ENCODE peak calls at places on chromosomes 2 and 18, in eight cellular contexts. One of them, this sample, is unnamed. For H3K4me1 and H3K27me3, the result is how much of the 10 kb centered on the place peaks cover.

GRCh38 chr2:217387776-217388381 is 528.0 kb upstream of the TNP1 start:
- DNase-seq in CD4-positive, CD25-positive, alpha-beta regulatory T cell: no peak
- DNase-seq in hepatocyte: no peak
- DNase-seq in PC-3: peak
- DNase-seq in right cardiac atrium: no peak
- DNase-seq in upper lobe of right lung: no peak
- DNase-seq in mesenchymal stem cell: no peak
- DNase-seq in ascending aorta: no peak
- DNase-seq in this sample: no peak

GRCh38 chr2:104109356-104109755 is 744.6 kb upstream of the POU3F3 start:
- DNase-seq in hepatocyte: no peak
- DNase-seq in right cardiac atrium: no peak
- DNase-seq in PC-3: no peak
- DNase-seq in mesenchymal stem cell: no peak
- DNase-seq in CD4-positive, CD25-positive, alpha-beta regulatory T cell: no peak
- DNase-seq in upper lobe of right lung: no peak
- DNase-seq in ascending aorta: no peak
- DNase-seq in this sample: no peak

GRCh38 chr2:217834057-217834620 is 168.7 kb downstream of the TNS1 start:
- DNase-seq in PC-3: no peak
- DNase-seq in CD4-positive, CD25-positive, alpha-beta regulatory T cell: no peak
- DNase-seq in ascending aorta: no peak
- DNase-seq in right cardiac atrium: peak
- DNase-seq in upper lobe of right lung: no peak
- DNase-seq in mesenchymal stem cell: no peak
- DNase-seq in hepatocyte: no peak
- DNase-seq in this sample: no peak

GRCh38 chr2:215579809-215580208 is 143.9 kb upstream of the FN1 start:
- DNase-seq in ascending aorta: no peak
- DNase-seq in PC-3: peak
- DNase-seq in CD4-positive, CD25-positive, alpha-beta regulatory T cell: no peak
- DNase-seq in right cardiac atrium: peak
- DNase-seq in upper lobe of right lung: no peak
- DNase-seq in hepatocyte: peak
- DNase-seq in mesenchymal stem cell: peak
- DNase-seq in this sample: no peak

GRCh38 chr2:197414039-197414438 is 20.8 kb downstream of the SF3B1 start:
- DNase-seq in CD4-positive, CD25-positive, alpha-beta regulatory T cell: no peak
- DNase-seq in PC-3: no peak
- DNase-seq in upper lobe of right lung: no peak
- DNase-seq in hepatocyte: no peak
- DNase-seq in ascending aorta: no peak
- DNase-seq in mesenchymal stem cell: no peak
- DNase-seq in right cardiac atrium: no peak
- DNase-seq in this sample: no peak

GRCh38 chr2:1642066-1642861 is 102.1 kb downstream of the PXDN start:
- DNase-seq in mesenchymal stem cell: no peak
- DNase-seq in hepatocyte: no peak
- DNase-seq in PC-3: no peak
- DNase-seq in ascending aorta: no peak
- DNase-seq in upper lobe of right lung: no peak
- DNase-seq in right cardiac atrium: peak
- DNase-seq in CD4-positive, CD25-positive, alpha-beta regulatory T cell: no peak
- DNase-seq in this sample: no peak

GRCh38 chr2:210606001-210606400 is 49.6 kb downstream of the CPS1 start:
- DNase-seq in PC-3: no peak
- DNase-seq in hepatocyte: no peak
- DNase-seq in ascending aorta: no peak
- DNase-seq in right cardiac atrium: no peak
- DNase-seq in upper lobe of right lung: no peak
- DNase-seq in CD4-positive, CD25-positive, alpha-beta regulatory T cell: no peak
- DNase-seq in mesenchymal stem cell: no peak
- DNase-seq in this sample: no peak

GRCh38 chr2:12412898-12413305 is 303.8 kb upstream of the TRIB2 start:
- DNase-seq in right cardiac atrium: no peak
- DNase-seq in ascending aorta: no peak
- DNase-seq in PC-3: no peak
- DNase-seq in mesenchymal stem cell: peak
- DNase-seq in CD4-positive, CD25-positive, alpha-beta regulatory T cell: no peak
- DNase-seq in upper lobe of right lung: no peak
- DNase-seq in hepatocyte: no peak
- DNase-seq in this sample: no peak

GRCh38 chr18:8300749-8301148 is 308.5 kb upstream of the RAB12 start:
- DNase-seq in ascending aorta: no peak
- DNase-seq in upper lobe of right lung: no peak
- DNase-seq in mesenchymal stem cell: no peak
- DNase-seq in hepatocyte: no peak
- DNase-seq in CD4-positive, CD25-positive, alpha-beta regulatory T cell: no peak
- DNase-seq in right cardiac atrium: no peak
- DNase-seq in PC-3: peak
- DNase-seq in this sample: no peak

GRCh38 chr2:160227252-160227651 is 27.2 kb upstream of the ITGB6 start:
- DNase-seq in PC-3: peak
- DNase-seq in upper lobe of right lung: no peak
- DNase-seq in mesenchymal stem cell: peak
- DNase-seq in right cardiac atrium: no peak
- DNase-seq in hepatocyte: peak
- DNase-seq in CD4-positive, CD25-positive, alpha-beta regulatory T cell: no peak
- DNase-seq in ascending aorta: no peak
- DNase-seq in this sample: peak

GRCh38 chr2:58803192-58803591 is 562.1 kb upstream of the FANCL start:
- DNase-seq in CD4-positive, CD25-positive, alpha-beta regulatory T cell: no peak
- DNase-seq in PC-3: no peak
- DNase-seq in ascending aorta: no peak
- DNase-seq in mesenchymal stem cell: no peak
- DNase-seq in right cardiac atrium: no peak
- DNase-seq in hepatocyte: no peak
- DNase-seq in upper lobe of right lung: no peak
- DNase-seq in this sample: no peak

GRCh38 chr18:23990474-23991410 is 23.8 kb upstream of the TTC39C start:
- DNase-seq in hepatocyte: no peak
- DNase-seq in upper lobe of right lung: no peak
- DNase-seq in PC-3: peak
- DNase-seq in ascending aorta: no peak
- DNase-seq in mesenchymal stem cell: no peak
- DNase-seq in CD4-positive, CD25-positive, alpha-beta regulatory T cell: no peak
- DNase-seq in right cardiac atrium: no peak
- DNase-seq in this sample: no peak

GRCh38 chr2:213545964-213546363 is 261.7 kb downstream of the SPAG16 start:
- DNase-seq in mesenchymal stem cell: no peak
- DNase-seq in hepatocyte: no peak
- DNase-seq in CD4-positive, CD25-positive, alpha-beta regulatory T cell: no peak
- DNase-seq in right cardiac atrium: no peak
- DNase-seq in upper lobe of right lung: no peak
- DNase-seq in ascending aorta: no peak
- DNase-seq in PC-3: no peak
- DNase-seq in this sample: no peak

GRCh38 chr2:158600155-158600802 is 143.5 kb downstream of the PKP4 start:
- DNase-seq in upper lobe of right lung: no peak
- DNase-seq in right cardiac atrium: peak
- DNase-seq in CD4-positive, CD25-positive, alpha-beta regulatory T cell: no peak
- DNase-seq in PC-3: peak
- DNase-seq in hepatocyte: peak
- DNase-seq in mesenchymal stem cell: peak
- DNase-seq in ascending aorta: no peak
- DNase-seq in this sample: peak

GRCh38 chr2:226063704-226064390 is 664.3 kb downstream of the NYAP2 start:
- DNase-seq in hepatocyte: no peak
- DNase-seq in ascending aorta: no peak
- DNase-seq in CD4-positive, CD25-positive, alpha-beta regulatory T cell: no peak
- DNase-seq in upper lobe of right lung: no peak
- DNase-seq in mesenchymal stem cell: peak
- DNase-seq in right cardiac atrium: no peak
- DNase-seq in PC-3: peak
- DNase-seq in this sample: no peak

GRCh38 chr2:113858764-113859163 is 31.1 kb upstream of the ACTR3 start:
- DNase-seq in ascending aorta: no peak
- DNase-seq in PC-3: peak
- DNase-seq in right cardiac atrium: no peak
- DNase-seq in upper lobe of right lung: no peak
- DNase-seq in mesenchymal stem cell: peak
- DNase-seq in hepatocyte: peak
- DNase-seq in CD4-positive, CD25-positive, alpha-beta regulatory T cell: no peak
- DNase-seq in this sample: no peak

GRCh38 chr18:24138281-24138883 is 480 bp upstream of the CABYR start:
- DNase-seq in hepatocyte: no peak
- DNase-seq in CD4-positive, CD25-positive, alpha-beta regulatory T cell: no peak
- DNase-seq in upper lobe of right lung: no peak
- DNase-seq in right cardiac atrium: no peak
- DNase-seq in PC-3: no peak
- DNase-seq in ascending aorta: no peak
- DNase-seq in mesenchymal stem cell: no peak
- DNase-seq in this sample: no peak

GRCh38 chr2:53768233-53768542 is 584 bp downstream of the CHAC2 start:
- DNase-seq in ascending aorta: no peak
- DNase-seq in hepatocyte: peak
- DNase-seq in mesenchymal stem cell: peak
- DNase-seq in PC-3: peak
- DNase-seq in upper lobe of right lung: peak
- DNase-seq in right cardiac atrium: no peak
- DNase-seq in CD4-positive, CD25-positive, alpha-beta regulatory T cell: no peak
- DNase-seq in this sample: no peak
- H3K4me1 ChIP-seq in ascending aorta: under half
- H3K4me1 ChIP-seq in hepatocyte: under half
- H3K4me1 ChIP-seq in mesenchymal stem cell: under half
- H3K4me1 ChIP-seq in PC-3: under half
- H3K4me1 ChIP-seq in upper lobe of right lung: under half
- H3K4me1 ChIP-seq in right cardiac atrium: under half
- H3K4me1 ChIP-seq in CD4-positive, CD25-positive, alpha-beta regulatory T cell: under half
- H3K4me1 ChIP-seq in this sample: under half

DNA sequence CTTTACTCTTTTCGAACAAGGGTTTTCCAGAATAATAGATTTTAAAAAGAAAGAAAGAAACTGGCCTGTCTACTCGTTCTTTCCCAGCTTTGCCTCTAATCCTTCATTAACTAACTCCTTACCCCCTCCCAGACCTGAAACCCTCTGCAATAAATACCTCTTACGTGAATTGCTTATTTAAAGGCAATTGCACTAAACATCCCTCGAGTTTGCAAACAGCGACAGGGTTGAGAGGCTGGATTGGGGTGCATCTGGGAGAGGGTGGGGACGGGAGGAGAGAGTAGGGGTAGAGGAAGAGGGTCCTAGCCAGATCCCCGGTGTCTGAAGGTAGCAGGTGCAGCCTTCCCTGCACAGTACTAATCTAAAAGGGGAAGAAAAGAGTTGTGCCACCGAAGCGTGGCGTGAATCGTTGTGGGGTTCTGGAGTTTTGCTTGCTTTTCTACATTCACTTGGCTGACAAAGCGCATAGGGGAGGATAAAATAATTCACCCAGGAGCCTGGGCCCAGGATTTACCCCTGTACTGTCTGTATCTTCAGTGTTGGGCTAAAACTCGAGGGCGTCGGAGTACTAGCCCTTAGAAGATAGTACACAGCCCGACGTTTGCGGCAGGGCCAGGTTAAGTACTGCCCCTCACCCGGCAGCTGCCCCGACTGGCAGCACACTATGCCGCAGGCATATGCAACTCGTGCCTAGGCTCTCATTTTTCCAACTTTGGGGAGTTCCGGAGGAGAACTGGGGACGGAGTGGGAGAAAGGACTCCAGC is 1.9 kb upstream of the NEUROD1 start:
- DNase-seq in ascending aorta: no peak
- DNase-seq in CD4-positive, CD25-positive, alpha-beta regulatory T cell: no peak
- DNase-seq in hepatocyte: no peak
- DNase-seq in PC-3: no peak
- DNase-seq in mesenchymal stem cell: no peak
- DNase-seq in right cardiac atrium: no peak
- DNase-seq in upper lobe of right lung: no peak
- DNase-seq in this sample: no peak
- H3K27me3 ChIP-seq in ascending aorta: under half
- H3K27me3 ChIP-seq in CD4-positive, CD25-positive, alpha-beta regulatory T cell: under half
- H3K27me3 ChIP-seq in hepatocyte: half or more
- H3K27me3 ChIP-seq in PC-3: under half
- H3K27me3 ChIP-seq in mesenchymal stem cell: half or more
- H3K27me3 ChIP-seq in right cardiac atrium: under half
- H3K27me3 ChIP-seq in upper lobe of right lung: half or more
- H3K27me3 ChIP-seq in this sample: under half

DNA sequence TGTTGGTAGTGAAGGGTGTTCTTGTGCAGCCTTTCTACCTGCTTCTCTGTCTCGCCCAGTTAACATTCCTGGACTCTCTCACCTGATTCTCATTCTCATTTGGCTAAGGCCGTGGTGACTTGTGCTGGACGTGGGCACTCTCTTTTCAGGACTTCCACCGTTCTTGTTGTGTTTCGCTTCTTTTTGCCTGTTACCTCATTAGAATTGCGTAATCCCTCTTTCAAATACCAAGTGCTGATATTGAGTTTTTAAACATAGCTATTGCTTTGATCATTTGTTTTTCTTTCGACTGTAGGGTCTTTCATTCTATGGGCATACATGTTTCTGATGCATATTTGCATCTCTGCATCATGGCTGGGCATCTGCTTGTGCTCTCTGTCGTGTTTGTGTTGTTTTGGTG is 287.0 kb downstream of the ALPK2 start:
- DNase-seq in right cardiac atrium: no peak
- DNase-seq in mesenchymal stem cell: no peak
- DNase-seq in PC-3: no peak
- DNase-seq in ascending aorta: no peak
- DNase-seq in hepatocyte: no peak
- DNase-seq in CD4-positive, CD25-positive, alpha-beta regulatory T cell: no peak
- DNase-seq in upper lobe of right lung: no peak
- DNase-seq in this sample: no peak
- H3K4me1 ChIP-seq in right cardiac atrium: under half
- H3K4me1 ChIP-seq in mesenchymal stem cell: under half
- H3K4me1 ChIP-seq in PC-3: under half
- H3K4me1 ChIP-seq in ascending aorta: under half
- H3K4me1 ChIP-seq in hepatocyte: under half
- H3K4me1 ChIP-seq in CD4-positive, CD25-positive, alpha-beta regulatory T cell: under half
- H3K4me1 ChIP-seq in upper lobe of right lung: under half
- H3K4me1 ChIP-seq in this sample: under half

DNA sequence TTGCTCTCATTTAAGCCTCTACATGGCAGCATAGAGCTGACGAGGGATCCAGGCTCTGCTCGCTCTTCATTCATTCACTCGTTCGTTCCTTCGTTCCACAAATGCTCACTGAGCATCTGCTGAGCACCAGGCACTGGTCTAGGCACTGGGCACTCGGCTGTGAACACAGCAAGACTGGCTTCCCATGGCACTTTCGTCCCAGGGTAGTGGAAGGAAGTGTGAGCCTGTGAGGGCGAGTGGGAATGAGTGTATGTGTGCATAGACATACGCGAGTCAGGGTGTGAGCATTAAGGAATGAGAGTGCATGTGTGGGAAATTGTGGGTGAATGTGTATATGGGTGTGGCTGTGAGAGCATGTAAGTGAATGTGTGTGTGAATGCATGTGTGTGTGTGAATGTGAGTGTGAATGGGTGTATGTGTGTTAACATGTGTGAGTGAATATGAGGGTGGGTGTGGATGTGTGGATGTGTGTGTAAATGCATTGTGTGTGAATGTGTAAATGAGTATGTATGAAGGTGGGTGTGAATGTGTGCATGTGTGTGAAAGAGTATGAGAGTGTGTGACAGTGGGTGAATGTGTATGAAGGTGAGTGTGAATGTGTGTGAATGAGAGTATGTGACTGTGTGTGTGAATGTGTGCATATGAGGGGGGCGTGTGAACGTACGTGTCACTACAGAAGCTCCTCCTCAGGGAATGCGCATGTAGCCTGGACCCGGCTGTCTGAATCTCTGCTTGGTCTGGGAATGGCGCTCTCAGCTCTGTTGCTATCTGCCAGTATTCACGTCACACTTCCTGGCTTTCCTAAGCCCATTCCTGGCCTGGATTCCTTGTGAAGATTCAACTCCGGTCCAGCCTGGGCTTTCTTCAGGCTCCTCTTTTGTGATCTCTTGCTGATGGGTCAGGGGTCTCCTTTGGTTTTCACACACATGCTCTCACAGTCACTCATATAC is 28.8 kb downstream of the SNORC start:
- DNase-seq in PC-3: no peak
- DNase-seq in hepatocyte: peak
- DNase-seq in mesenchymal stem cell: peak
- DNase-seq in upper lobe of right lung: no peak
- DNase-seq in right cardiac atrium: no peak
- DNase-seq in ascending aorta: no peak
- DNase-seq in CD4-positive, CD25-positive, alpha-beta regulatory T cell: no peak
- DNase-seq in this sample: no peak
- H3K27me3 ChIP-seq in PC-3: under half
- H3K27me3 ChIP-seq in hepatocyte: under half
- H3K27me3 ChIP-seq in mesenchymal stem cell: under half
- H3K27me3 ChIP-seq in upper lobe of right lung: under half
- H3K27me3 ChIP-seq in right cardiac atrium: under half
- H3K27me3 ChIP-seq in ascending aorta: under half
- H3K27me3 ChIP-seq in CD4-positive, CD25-positive, alpha-beta regulatory T cell: under half
- H3K27me3 ChIP-seq in this sample: under half